ENCODE peak calls at places on chromosomes 11 and 22, in eight cellular contexts. U is ureter; F is HFFc6; W is activated naive CD8-positive, alpha-beta T cell treated with anti-CD3 and anti-CD28 coated beads for 36 hours; H is A172; Q is mucosa of gallbladder; P is sciatic nerve; Y is epithelial cell of esophagus. G is an unnamed sample.

GRCh38 chr11:13009921-13010736 is 1.0 kb downstream of the RASSF10 start:
- DNase-seq in U (no peak), W (peak), H (no peak), Q (peak), F (no peak), P (no peak), Y (peak), G (no peak)

GRCh38 chr11:60918941-60919275 is 5.0 kb downstream of the TMEM109 start:
- DNase-seq in U (no peak), Y (peak), H (peak), P (no peak), F (peak), Q (no peak), W (no peak), G (no peak)

GRCh38 chr11:9253086-9253485 is 12.1 kb downstream of the DENND5A start:
- DNase-seq in U (no peak), Q (no peak), Y (no peak), F (no peak), P (no peak), W (no peak), H (no peak), G (no peak)

GRCh38 chr22:50710886-50711285 is 27.1 kb upstream of the ACR start:
- DNase-seq in P (no peak), W (no peak), H (no peak), U (no peak), Y (no peak), F (no peak), Q (no peak), G (peak)

GRCh38 chr11:77198440-77198849 is 70.4 kb downstream of the MYO7A start:
- DNase-seq in U (no peak), P (peak), Y (peak), W (peak), H (peak), F (no peak), Q (no peak), G (peak)

GRCh38 chr11:32333335-32333991 is 101.9 kb downstream of the WT1 start:
- DNase-seq in U (peak), Y (peak), H (no peak), W (peak), F (no peak), Q (peak), P (peak), G (peak)

GRCh38 chr22:35961480-35961902 is 67.1 kb downstream of the RBFOX2 start:
- DNase-seq in U (no peak), Q (peak), P (no peak), H (peak), Y (peak), W (no peak), F (peak), G (no peak)

GRCh38 chr11:57752954-57753353 is 1.3 kb upstream of the BTBD18 start:
- DNase-seq in H (no peak), F (no peak), Y (no peak), U (no peak), W (no peak), Q (no peak), P (no peak), G (no peak)

GRCh38 chr11:126722956-126723664 is 277.5 kb downstream of the KIRREL3 start:
- DNase-seq in W (no peak), Y (no peak), U (no peak), H (no peak), F (no peak), Q (no peak), P (no peak), G (no peak)

GRCh38 chr11:36056160-36056751 is 112.4 kb downstream of the LDLRAD3 start:
- DNase-seq in H (no peak), F (peak), W (no peak), Y (peak), U (no peak), P (no peak), Q (no peak), G (no peak)

GRCh38 chr22:36395922-36396321 is 8.2 kb upstream of the MYH9 start:
- DNase-seq in Q (no peak), P (no peak), W (no peak), H (peak), Y (peak), F (peak), U (no peak), G (no peak)

GRCh38 chr11:65871811-65872548 is 620 bp downstream of the EFEMP2 start:
- DNase-seq in U (no peak), W (no peak), Q (no peak), F (peak), Y (no peak), P (no peak), H (no peak), G (no peak)

GRCh38 chr11:79069504-79069903 is 371.3 kb downstream of the TENM4 start:
- DNase-seq in Q (no peak), Y (no peak), U (no peak), P (no peak), W (no peak), F (no peak), H (no peak), G (no peak)

GRCh38 chr11:118838905-118839553 is 44.7 kb upstream of the CXCR5 start:
- DNase-seq in U (no peak), H (no peak), P (no peak), W (no peak), Q (no peak), F (no peak), Y (no peak), G (no peak)

GRCh38 chr11:61019037-61019817 is 47.7 kb downstream of the CD6 start:
- DNase-seq in P (no peak), U (no peak), Q (no peak), W (no peak), F (no peak), H (no peak), Y (no peak), G (no peak)

GRCh38 chr11:5591613-5592012 is 4.8 kb upstream of the TRIM6 start:
- DNase-seq in W (no peak), Q (no peak), F (no peak), Y (no peak), H (no peak), U (no peak), P (no peak), G (no peak)

GRCh38 chr11:8338138-8338537 is 74.5 kb upstream of the LMO1 start:
- DNase-seq in Y (peak), W (peak), F (peak), P (no peak), Q (peak), H (peak), U (no peak), G (no peak)

GRCh38 chr11:95308512-95309035 is 77.6 kb upstream of the SESN3 start:
- DNase-seq in P (no peak), Q (no peak), Y (peak), W (no peak), F (no peak), U (no peak), H (no peak), G (no peak)

GRCh38 chr11:70503201-70503877 is 105.0 kb downstream of the CTTN start:
- DNase-seq in P (no peak), F (no peak), W (no peak), U (no peak), Q (no peak), H (no peak), Y (no peak), G (peak)

GRCh38 chr11:66849501-66850234 is 6.4 kb downstream of the RCE1 start:
- DNase-seq in Y (no peak), W (no peak), U (no peak), Q (no peak), F (no peak), P (peak), H (no peak), G (peak)

GRCh38 chr11:24005202-24005876 is 491.5 kb upstream of the LUZP2 start:
- DNase-seq in Q (no peak), P (no peak), Y (no peak), W (no peak), F (no peak), U (no peak), H (no peak), G (no peak)

GRCh38 chr22:26086359-26086758 is 82.9 kb upstream of the SEZ6L start:
- DNase-seq in F (no peak), W (no peak), U (no peak), Q (no peak), H (no peak), P (no peak), Y (no peak), G (no peak)

GRCh38 chr11:121634889-121635288 is 182.1 kb upstream of the SORL1-AS1 start:
- DNase-seq in P (no peak), Y (peak), W (no peak), Q (no peak), U (no peak), H (peak), F (peak), G (no peak)